ENCODE peak calls at places on chromosomes 16 and 17, in eight cellular contexts. One of them, this sample, is unnamed.

GRCh38 chr17:21021208-21021803 is 21.5 kb downstream of the USP22 start:
- DNase-seq in CD4-positive, CD25-positive, alpha-beta regulatory T cell: no peak
- DNase-seq in T-helper 1 cell: no peak
- DNase-seq in NCI-H2081: no peak
- DNase-seq in GM13977: no peak
- DNase-seq in SJCRH30: no peak
- DNase-seq in mesothelial cell of epicardium: no peak
- DNase-seq in lung microvascular endothelial cell: no peak
- DNase-seq in this sample: no peak

GRCh38 chr17:927611-928461 is 51.7 kb downstream of the NXN start:
- DNase-seq in CD4-positive, CD25-positive, alpha-beta regulatory T cell: no peak
- DNase-seq in T-helper 1 cell: no peak
- DNase-seq in NCI-H2081: no peak
- DNase-seq in GM13977: no peak
- DNase-seq in SJCRH30: peak; percentile 62
- DNase-seq in mesothelial cell of epicardium: no peak
- DNase-seq in lung microvascular endothelial cell: peak; percentile 35
- DNase-seq in this sample: no peak

GRCh38 chr17:55005520-55005919 is 37.0 kb downstream of the STXBP4 start:
- DNase-seq in CD4-positive, CD25-positive, alpha-beta regulatory T cell: peak; percentile 2
- DNase-seq in T-helper 1 cell: no peak
- DNase-seq in NCI-H2081: peak; percentile 40
- DNase-seq in GM13977: peak; percentile 3
- DNase-seq in SJCRH30: no peak
- DNase-seq in mesothelial cell of epicardium: no peak
- DNase-seq in lung microvascular endothelial cell: peak; percentile 38
- DNase-seq in this sample: no peak

GRCh38 chr17:17570207-17570797 is 21.2 kb downstream of the PEMT start:
- DNase-seq in CD4-positive, CD25-positive, alpha-beta regulatory T cell: no peak
- DNase-seq in T-helper 1 cell: no peak
- DNase-seq in NCI-H2081: peak; percentile 39
- DNase-seq in GM13977: no peak
- DNase-seq in SJCRH30: peak; percentile 74
- DNase-seq in mesothelial cell of epicardium: no peak
- DNase-seq in lung microvascular endothelial cell: peak; percentile 43
- DNase-seq in this sample: no peak

GRCh38 chr17:32936157-32936893 is 8.4 kb downstream of the TMEM98 start:
- DNase-seq in CD4-positive, CD25-positive, alpha-beta regulatory T cell: no peak
- DNase-seq in T-helper 1 cell: no peak
- DNase-seq in NCI-H2081: no peak
- DNase-seq in GM13977: no peak
- DNase-seq in SJCRH30: no peak
- DNase-seq in mesothelial cell of epicardium: no peak
- DNase-seq in lung microvascular endothelial cell: no peak
- DNase-seq in this sample: no peak

GRCh38 chr16:24273511-24273910 is 17.4 kb downstream of the CACNG3 start:
- DNase-seq in CD4-positive, CD25-positive, alpha-beta regulatory T cell: no peak
- DNase-seq in T-helper 1 cell: no peak
- DNase-seq in NCI-H2081: no peak
- DNase-seq in GM13977: no peak
- DNase-seq in SJCRH30: no peak
- DNase-seq in mesothelial cell of epicardium: no peak
- DNase-seq in lung microvascular endothelial cell: no peak
- DNase-seq in this sample: no peak

GRCh38 chr16:85103096-85104079 is 8.9 kb downstream of the CIBAR2 start:
- DNase-seq in CD4-positive, CD25-positive, alpha-beta regulatory T cell: no peak
- DNase-seq in T-helper 1 cell: no peak
- DNase-seq in NCI-H2081: no peak
- DNase-seq in GM13977: no peak
- DNase-seq in SJCRH30: peak; percentile 50
- DNase-seq in mesothelial cell of epicardium: no peak
- DNase-seq in lung microvascular endothelial cell: no peak
- DNase-seq in this sample: no peak

GRCh38 chr16:53043986-53044571 is 8.6 kb downstream of the CHD9NB start:
- DNase-seq in CD4-positive, CD25-positive, alpha-beta regulatory T cell: no peak
- DNase-seq in T-helper 1 cell: no peak
- DNase-seq in NCI-H2081: no peak
- DNase-seq in GM13977: no peak
- DNase-seq in SJCRH30: no peak
- DNase-seq in mesothelial cell of epicardium: no peak
- DNase-seq in lung microvascular endothelial cell: no peak
- DNase-seq in this sample: no peak